ENCODE peak calls at places on chromosomes 1 and 21, in six cellular contexts. S is heart left ventricle, G is stomach, Z is cardiac fibroblast, K is OCI-LY7, A is fibroblast of lung. Q is an unnamed sample.

GRCh38 chr21:44910229-44911065 is 10.3 kb downstream of the ITGB2 start:
- DNase-seq in A (no peak), Z (no peak), S (no peak), G (no peak), K (peak; percentile 59), Q (no peak)

GRCh38 chr1:76868154-76868882 is 1.0 kb downstream of the ST6GALNAC5 start:
- DNase-seq in S (no peak), Z (peak; percentile 22), K (no peak), A (peak; percentile 60), G (peak; percentile 25), Q (peak; percentile 31)

GRCh38 chr1:76015478-76016103 is 59.0 kb upstream of the ST6GALNAC3 start:
- DNase-seq in Z (no peak), A (no peak), G (no peak), K (no peak), S (no peak), Q (no peak)

GRCh38 chr1:88530246-88530645 is 153.8 kb upstream of the PKN2 start:
- DNase-seq in G (no peak), A (no peak), K (no peak), Z (no peak), S (no peak), Q (no peak)

GRCh38 chr1:56424744-56425493 is 154.4 kb downstream of the PLPP3 start:
- DNase-seq in G (peak; percentile 68), A (peak; percentile 63), S (peak; percentile 80), K (peak; percentile 66), Z (peak; percentile 82), Q (peak; percentile 49)

GRCh38 chr1:38152351-38153082 is 105.9 kb upstream of the POU3F1 start:
- DNase-seq in K (peak; percentile 57), A (no peak), G (no peak), S (no peak), Z (no peak), Q (no peak)

GRCh38 chr1:25360596-25361581 is 22.8 kb downstream of the TMEM50A start:
- DNase-seq in Z (peak; percentile 80), K (no peak), A (peak; percentile 86), G (no peak), S (peak; percentile 12), Q (no peak)

GRCh38 chr1:226608699-226609505 is 60.3 kb downstream of the STUM start:
- DNase-seq in G (peak; percentile 72), A (peak; percentile 44), K (peak; percentile 80), S (peak; percentile 53), Z (peak; percentile 69), Q (peak; percentile 65)

GRCh38 chr1:169901119-169901518 is 7.4 kb upstream of the SCYL3 start:
- DNase-seq in K (no peak), A (no peak), S (no peak), Z (no peak), G (no peak), Q (no peak)

GRCh38 chr1:23529146-23530088 is 1.6 kb downstream of the E2F2 start:
- DNase-seq in Z (no peak), K (peak; percentile 61), A (no peak), G (no peak), S (no peak), Q (no peak)

GRCh38 chr1:23533288-23534130 is 2.5 kb upstream of the E2F2 start:
- DNase-seq in S (no peak), A (no peak), K (peak; percentile 60), Z (no peak), G (no peak), Q (no peak)

GRCh38 chr1:23531695-23532094 is 662 bp upstream of the E2F2 start:
- DNase-seq in Z (no peak), G (no peak), K (no peak), A (no peak), S (no peak), Q (no peak)

GRCh38 chr1:23530089-23530749 is 814 bp downstream of the E2F2 start:
- DNase-seq in A (no peak), Z (no peak), G (no peak), K (peak; percentile 74), S (no peak), Q (no peak)

DNA sequence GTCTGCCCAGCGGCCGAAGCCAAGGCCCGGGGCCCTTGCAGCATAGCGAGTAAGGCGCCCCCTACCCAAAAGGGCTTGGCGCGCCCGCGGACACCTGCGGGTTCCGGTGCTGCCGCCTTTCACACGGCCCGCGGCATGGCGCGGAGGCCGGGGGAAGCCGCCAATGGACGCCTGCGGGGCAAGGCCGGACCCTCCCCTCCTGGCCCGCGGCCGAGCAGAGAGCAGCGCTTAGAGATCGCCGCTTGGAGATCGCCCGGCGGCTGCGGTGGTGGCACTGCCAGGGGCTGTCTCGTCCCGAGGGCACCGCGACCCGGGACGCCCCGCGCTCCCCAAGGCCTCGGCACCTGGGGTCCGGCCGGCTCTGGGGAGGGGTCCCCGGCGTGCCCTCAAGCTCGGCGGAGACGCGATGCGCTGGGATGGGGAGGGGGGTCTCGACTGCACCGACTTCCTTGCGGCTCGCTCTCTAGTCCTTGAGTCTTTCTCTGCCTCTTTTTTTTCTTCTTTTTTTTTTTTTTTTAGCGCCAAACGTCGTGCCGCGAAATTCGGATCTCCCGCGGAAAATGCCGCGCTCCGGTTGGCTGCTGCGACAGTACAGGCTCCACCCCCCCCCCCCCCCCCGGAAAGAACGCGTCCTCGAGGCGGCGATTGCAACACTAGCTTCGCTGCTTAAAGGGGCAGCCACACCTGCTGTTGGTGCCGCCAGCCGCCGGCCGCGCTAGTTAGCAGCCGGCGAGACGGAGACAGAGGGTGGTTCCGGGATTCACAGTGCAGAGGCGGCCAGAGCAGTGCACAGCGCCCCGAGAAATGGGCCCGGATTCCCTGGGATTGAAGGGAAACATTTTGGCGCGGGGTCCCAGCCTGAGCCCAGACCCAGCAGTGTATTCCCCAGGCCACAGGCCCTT is at the start of gene E2F2:
- DNase-seq in S (peak; percentile 81), Z (peak; percentile 80), G (peak; percentile 88), A (peak; percentile 78), K (peak; percentile 97), Q (peak; percentile 90)
- TF ChIP-seq CTCF in S (no peak), Z (no peak), G (no peak), A (no peak), K (peak; percentile 60), Q (no peak)

GRCh38 chr1:5915587-5916571 is 76.3 kb downstream of the NPHP4 start:
- DNase-seq in K (peak; percentile 39), G (no peak), S (no peak), A (peak; percentile 42), Z (peak; percentile 73), Q (no peak)
- TF ChIP-seq CTCF in K (peak; percentile 93), G (peak; percentile 22), S (peak; percentile 53), A (peak; percentile 64), Z (peak; percentile 70), Q (peak; percentile 66)

GRCh38 chr21:34545079-34545884 is 33.3 kb upstream of the KCNE1 start:
- DNase-seq in Z (peak; percentile 77), G (no peak), S (no peak), A (peak; percentile 82), K (peak; percentile 74), Q (peak; percentile 68)
- TF ChIP-seq CTCF in Z (no peak), G (no peak), S (no peak), A (no peak), K (no peak), Q (no peak)

GRCh38 chr1:190416239-190416638 is 61.4 kb downstream of the BRINP3 start:
- DNase-seq in S (no peak), A (no peak), G (no peak), Z (no peak), K (no peak), Q (no peak)
- TF ChIP-seq CTCF in S (no peak), A (no peak), G (no peak), Z (no peak), K (peak; percentile 27), Q (no peak)

DNA sequence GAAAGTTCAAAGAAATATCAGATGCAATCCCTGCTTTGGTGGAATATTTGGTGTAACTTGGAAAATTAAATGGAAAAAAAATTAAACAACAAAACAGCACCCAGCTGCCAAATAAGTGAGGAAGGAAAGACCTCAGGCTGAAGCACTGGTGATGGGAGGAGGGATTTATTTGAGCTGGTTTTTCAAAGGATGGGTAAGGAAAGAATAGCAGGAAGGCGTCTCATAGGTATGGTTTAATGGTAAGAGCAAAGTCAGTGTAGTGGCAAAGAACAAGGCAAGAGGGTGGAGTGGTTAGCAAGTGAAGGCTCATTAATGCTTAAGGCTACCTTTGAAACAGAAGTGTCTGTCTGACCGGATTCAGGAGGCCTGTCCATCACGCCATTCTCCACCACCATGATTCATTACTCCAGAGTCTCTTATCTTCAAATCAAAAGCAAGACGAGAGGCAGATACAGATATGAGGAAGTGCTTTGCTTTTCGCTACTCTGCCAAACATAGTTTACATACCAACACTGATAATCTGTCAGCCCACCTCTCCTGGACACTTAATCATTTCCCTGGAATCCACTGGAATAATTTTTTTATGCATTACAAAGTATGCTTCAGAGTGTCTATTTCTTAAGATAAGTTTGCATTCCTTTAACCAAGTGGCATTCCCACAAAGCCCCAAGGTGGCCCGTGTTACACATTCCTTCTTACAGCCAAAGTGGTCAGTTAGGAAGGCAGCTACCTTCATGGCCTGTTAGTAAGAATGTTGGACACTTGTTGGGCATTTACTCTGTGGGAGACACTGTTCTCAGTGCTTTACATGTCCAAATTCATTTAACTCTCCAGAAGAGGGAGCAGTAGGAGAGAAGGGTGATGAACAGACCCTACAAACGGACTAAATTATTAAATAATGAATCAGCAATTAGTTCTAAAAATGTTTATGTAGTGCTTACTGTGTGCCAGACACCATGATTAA is 146.6 kb downstream of the ROR1 start:
- DNase-seq in A (peak; percentile 99), G (no peak), K (no peak), S (no peak), Z (peak; percentile 88), Q (no peak)
- TF ChIP-seq CTCF in A (peak; percentile 43), G (no peak), K (peak; percentile 39), S (no peak), Z (peak; percentile 45), Q (no peak)

GRCh38 chr1:34591751-34592629 is 162.9 kb upstream of the GJB5 start:
- DNase-seq in G (no peak), K (no peak), A (no peak), S (no peak), Z (no peak), Q (no peak)
- TF ChIP-seq CTCF in G (no peak), K (peak; percentile 36), A (peak; percentile 9), S (no peak), Z (no peak), Q (peak; percentile 13)

DNA sequence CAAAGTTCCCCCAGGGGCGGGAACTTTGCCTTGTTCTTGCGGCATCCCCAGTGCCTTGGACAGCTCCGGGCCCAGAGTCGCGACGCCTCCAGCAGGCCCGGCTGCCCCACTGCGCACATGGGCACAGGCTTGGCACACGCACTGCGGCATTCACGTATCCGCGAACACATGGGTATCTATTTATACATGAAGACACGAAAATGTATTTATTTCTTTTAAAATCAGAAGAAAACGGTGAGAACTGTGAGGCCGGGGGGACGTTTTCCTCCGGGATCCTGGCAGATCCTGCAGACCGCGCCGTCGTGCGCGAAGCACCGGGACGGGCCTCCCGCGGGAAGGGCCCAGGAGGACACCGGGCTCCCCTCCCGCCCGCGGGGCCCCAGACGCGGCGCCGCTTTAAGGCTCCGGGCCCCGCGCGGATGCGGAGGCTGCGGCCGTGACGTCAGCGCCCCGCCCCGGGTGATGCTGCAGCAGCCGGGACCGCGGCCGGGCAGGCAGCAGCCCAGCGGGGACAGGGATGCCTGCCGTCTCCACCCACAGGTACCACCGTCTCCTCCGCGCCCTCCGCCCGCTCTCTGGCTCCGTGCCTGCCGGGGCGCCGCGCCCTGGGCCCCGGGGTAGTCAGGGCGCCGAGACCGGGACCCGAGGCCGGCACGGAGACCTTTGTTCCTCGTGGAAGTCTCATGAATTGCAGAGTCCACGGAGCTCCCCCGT is at the start of gene SLC45A1:
- DNase-seq in S (peak; percentile 85), A (peak; percentile 68), Z (peak; percentile 59), G (peak; percentile 82), K (peak; percentile 53), Q (peak; percentile 74)
- TF ChIP-seq CTCF in S (no peak), A (no peak), Z (no peak), G (no peak), K (no peak), Q (no peak)